ENCODE peak calls at places on chromosomes 1 and 21, in five cellular contexts. G, F, H, R and Y are unnamed samples.

GRCh38 chr21:38712076-38712475 is 93.7 kb upstream of the ETS2 start:
- DNase-seq in G (no peak), F (peak; percentile 44), H (peak; percentile 12), R (peak; percentile 53), Y (peak; percentile 18)

GRCh38 chr1:87495870-87496269 is 167.2 kb downstream of the LMO4 start:
- DNase-seq in G (no peak), F (no peak), H (no peak), R (no peak), Y (no peak)

GRCh38 chr1:48524892-48525467 is 53.0 kb upstream of the SPATA6 start:
- DNase-seq in G (no peak), F (no peak), H (no peak), R (no peak), Y (no peak)

GRCh38 chr1:41868241-41868953 is 50.3 kb downstream of the HIVEP3 start:
- DNase-seq in G (peak; percentile 43), F (no peak), H (no peak), R (no peak), Y (peak; percentile 58)

GRCh38 chr1:201088395-201088794 is 23.8 kb downstream of the CACNA1S start:
- DNase-seq in G (no peak), F (no peak), H (no peak), R (no peak), Y (no peak)

GRCh38 chr1:7760245-7760644 is 10.9 kb upstream of the VAMP3 start:
- DNase-seq in G (no peak), F (no peak), H (no peak), R (no peak), Y (no peak)

GRCh38 chr1:16146888-16147614 is 8.8 kb downstream of the EPHA2 start:
- DNase-seq in G (no peak), F (no peak), H (peak; percentile 80), R (no peak), Y (no peak)

GRCh38 chr1:4120557-4121292 is 220.7 kb upstream of the C1orf174 start:
- DNase-seq in G (no peak), F (no peak), H (no peak), R (no peak), Y (no peak)

GRCh38 chr1:225467193-225468020 is 39.6 kb upstream of the LBR start:
- DNase-seq in G (peak; percentile 86), F (no peak), H (peak; percentile 57), R (no peak), Y (peak; percentile 91)

GRCh38 chr1:228317411-228317828 is 89.2 kb downstream of the TRIM11 start:
- DNase-seq in G (no peak), F (no peak), H (no peak), R (no peak), Y (no peak)

GRCh38 chr1:30419831-30420230 is 303.6 kb downstream of the MATN1 start:
- DNase-seq in G (no peak), F (no peak), H (no peak), R (no peak), Y (no peak)

GRCh38 chr1:79460773-79461436 is 454.4 kb upstream of the ADGRL4 start:
- DNase-seq in G (no peak), F (no peak), H (no peak), R (no peak), Y (no peak)

GRCh38 chr1:76763678-76764077 is 103.6 kb upstream of the ST6GALNAC5 start:
- DNase-seq in G (no peak), F (no peak), H (no peak), R (no peak), Y (no peak)

GRCh38 chr1:227898502-227899140 is 49.1 kb downstream of the WNT9A start:
- DNase-seq in G (no peak), F (peak; percentile 2), H (no peak), R (peak; percentile 6), Y (no peak)

GRCh38 chr1:112893288-112894009 is 62.5 kb downstream of the SLC16A1 start:
- DNase-seq in G (no peak), F (no peak), H (no peak), R (no peak), Y (no peak)

GRCh38 chr21:45220106-45220505 is 67.6 kb downstream of the POFUT2 start:
- DNase-seq in G (no peak), F (no peak), H (peak; percentile 10), R (no peak), Y (no peak)

GRCh38 chr1:42439940-42440339 is 15.9 kb downstream of the ZMYND12 start:
- DNase-seq in G (no peak), F (no peak), H (no peak), R (no peak), Y (no peak)

GRCh38 chr1:38004284-38005101 is 821 bp downstream of the FHL3 start:
- DNase-seq in G (no peak), F (no peak), H (no peak), R (peak; percentile 23), Y (peak; percentile 58)

GRCh38 chr21:41580758-41581554 is 73.0 kb upstream of the TMPRSS2 start:
- DNase-seq in G (no peak), F (no peak), H (no peak), R (no peak), Y (no peak)

GRCh38 chr1:58585591-58586151 is 8.6 kb upstream of the TACSTD2 start:
- DNase-seq in G (no peak), F (no peak), H (no peak), R (no peak), Y (no peak)

GRCh38 chr1:182069028-182069466 is 7.5 kb upstream of the ZNF648 start:
- DNase-seq in G (no peak), F (peak; percentile 82), H (peak; percentile 63), R (peak; percentile 74), Y (peak; percentile 43)

GRCh38 chr1:933603-933940 is 9.8 kb downstream of the SAMD11 start:
- DNase-seq in G (no peak), F (no peak), H (no peak), R (no peak), Y (no peak)

GRCh38 chr21:21690068-21690665 is 692.0 kb downstream of the NCAM2 start:
- DNase-seq in G (no peak), F (no peak), H (no peak), R (no peak), Y (no peak)

GRCh38 chr21:21688877-21689276 is 690.7 kb downstream of the NCAM2 start:
- DNase-seq in G (no peak), F (peak; percentile 31), H (peak; percentile 23), R (peak; percentile 61), Y (peak; percentile 1)
- TF ChIP-seq CTCF in G (no peak), F (no peak), H (peak; percentile 24), R (peak; percentile 32), Y (no peak)

DNA sequence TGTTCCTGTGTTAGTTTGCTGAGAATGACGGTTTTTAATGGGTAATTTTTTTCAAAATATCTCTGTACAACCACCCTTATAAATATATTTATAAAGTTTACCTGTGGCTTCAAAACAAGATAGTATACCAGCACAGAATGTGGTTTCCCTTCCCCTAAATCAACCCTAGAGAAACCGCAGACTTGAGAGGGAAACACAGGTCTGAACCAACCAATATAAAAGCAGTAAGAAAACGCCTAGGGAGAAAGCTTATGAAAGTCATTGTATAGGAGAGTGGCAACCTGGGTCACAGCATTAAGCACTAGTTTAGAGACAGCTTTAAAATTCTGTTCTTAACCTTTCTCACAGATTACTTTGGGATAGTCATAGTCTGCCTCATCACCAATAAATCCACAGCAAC is 180.6 kb upstream of the LHX8 start:
- DNase-seq in G (no peak), F (no peak), H (no peak), R (no peak), Y (no peak)
- TF ChIP-seq CTCF in G (no peak), F (no peak), H (no peak), R (no peak), Y (no peak)

GRCh38 chr1:223161321-223161720 is 18.3 kb upstream of the TLR5 start:
- DNase-seq in G (no peak), F (no peak), H (no peak), R (no peak), Y (no peak)
- TF ChIP-seq CTCF in G (no peak), F (no peak), H (no peak), R (no peak), Y (no peak)

GRCh38 chr1:70820995-70821394 is 226.6 kb downstream of the PTGER3 start:
- DNase-seq in G (no peak), F (no peak), H (no peak), R (no peak), Y (no peak)
- TF ChIP-seq CTCF in G (no peak), F (no peak), H (no peak), R (no peak), Y (no peak)

GRCh38 chr1:32361674-32362473 is 411 bp downstream of the FAM229A start:
- DNase-seq in G (peak; percentile 72), F (peak; percentile 58), H (peak; percentile 71), R (peak; percentile 61), Y (peak; percentile 42)
- TF ChIP-seq CTCF in G (no peak), F (no peak), H (peak; percentile 41), R (no peak), Y (peak; percentile 18)

DNA sequence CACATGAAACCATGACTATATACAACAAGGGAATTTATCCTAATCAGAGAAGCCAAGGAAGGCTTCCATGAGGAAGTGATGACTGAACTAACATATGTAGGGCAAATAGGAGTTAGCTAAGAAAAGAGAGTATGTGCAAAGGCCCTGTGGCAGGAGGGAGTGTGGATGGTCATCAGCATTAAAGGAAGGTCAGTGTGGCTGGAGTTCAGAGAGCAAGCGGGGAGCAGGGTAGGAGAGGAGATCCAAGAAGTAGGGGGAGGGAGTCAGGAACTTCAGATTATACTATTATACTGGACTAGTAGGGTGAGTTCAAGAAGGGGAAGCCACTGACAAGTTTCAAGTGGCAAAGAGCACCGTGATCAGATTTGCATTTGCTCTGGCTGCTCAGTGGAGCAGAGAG is 8.4 kb downstream of the MAP7D1 start:
- DNase-seq in G (no peak), F (no peak), H (no peak), R (no peak), Y (no peak)
- TF ChIP-seq CTCF in G (no peak), F (no peak), H (no peak), R (no peak), Y (no peak)

DNA sequence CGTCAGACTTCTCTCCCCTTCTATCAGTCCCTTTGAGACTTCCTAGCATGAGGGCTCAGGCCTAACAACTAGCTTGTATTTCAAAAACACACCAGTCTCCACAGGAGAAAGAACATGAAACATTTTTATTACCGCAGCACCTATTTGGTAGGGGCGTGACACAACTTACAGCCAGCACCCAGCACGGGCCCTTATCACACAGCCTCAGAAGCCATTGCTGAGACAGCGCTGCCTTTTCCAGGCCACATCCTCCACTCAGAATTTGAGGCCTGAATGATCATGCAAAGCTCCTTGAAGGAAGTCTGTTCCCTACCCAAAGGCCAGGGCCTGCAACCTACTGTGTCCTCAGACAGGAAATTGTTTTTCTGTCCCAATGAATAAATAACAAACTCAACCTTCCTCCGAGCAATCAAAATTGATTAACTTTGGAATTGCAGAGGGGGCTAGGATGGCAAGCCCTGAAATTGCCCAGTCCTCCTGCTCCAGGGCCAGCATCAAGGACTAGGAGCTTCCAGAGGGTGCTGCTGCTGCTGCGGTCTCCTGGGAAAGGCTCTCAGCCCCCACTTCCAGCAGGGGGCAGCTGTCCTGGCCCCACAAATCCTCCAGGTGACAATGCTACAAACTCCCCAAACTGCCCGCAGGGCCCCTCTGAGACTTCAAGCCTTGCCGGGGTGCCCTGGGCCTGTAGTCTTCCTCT is 94.3 kb upstream of the GALNT2 start:
- DNase-seq in G (no peak), F (peak; percentile 12), H (no peak), R (peak; percentile 59), Y (no peak)
- TF ChIP-seq CTCF in G (no peak), F (no peak), H (no peak), R (no peak), Y (peak; percentile 30)

GRCh38 chr1:91830242-91831131 is 55.5 kb downstream of the TGFBR3 start:
- DNase-seq in G (no peak), F (no peak), H (peak; percentile 66), R (no peak), Y (no peak)
- TF ChIP-seq CTCF in G (no peak), F (no peak), H (peak; percentile 27), R (no peak), Y (no peak)